ENCODE peak calls at places on chromosomes 5 and 9, in four cellular contexts. One of them, this sample, is unnamed.

GRCh38 chr5:98603456-98603855 is 170.0 kb upstream of the RGMB start:
- DNase-seq in cardiac muscle cell: no peak
- DNase-seq in colonic mucosa: no peak
- DNase-seq in aorta: no peak
- DNase-seq in this sample: no peak

GRCh38 chr5:73735032-73735734 is 109.2 kb downstream of the ARHGEF28 start:
- DNase-seq in cardiac muscle cell: peak; percentile 25
- DNase-seq in colonic mucosa: no peak
- DNase-seq in aorta: no peak
- DNase-seq in this sample: no peak

GRCh38 chr5:96780626-96781025 is 27.1 kb downstream of the ERAP1 start:
- DNase-seq in cardiac muscle cell: no peak
- DNase-seq in colonic mucosa: no peak
- DNase-seq in aorta: no peak
- DNase-seq in this sample: no peak

GRCh38 chr9:123216387-123216786 is 52.0 kb downstream of the STRBP start:
- DNase-seq in cardiac muscle cell: no peak
- DNase-seq in colonic mucosa: no peak
- DNase-seq in aorta: no peak
- DNase-seq in this sample: no peak

GRCh38 chr5:33785571-33785970 is 106.2 kb downstream of the ADAMTS12 start:
- DNase-seq in cardiac muscle cell: no peak
- DNase-seq in colonic mucosa: no peak
- DNase-seq in aorta: no peak
- DNase-seq in this sample: no peak

GRCh38 chr9:126474786-126475485 is 138.8 kb upstream of the LMX1B start:
- DNase-seq in cardiac muscle cell: no peak
- DNase-seq in colonic mucosa: no peak
- DNase-seq in aorta: no peak
- DNase-seq in this sample: no peak

GRCh38 chr9:127575875-127576778 is 36.0 kb upstream of the STXBP1 start:
- DNase-seq in cardiac muscle cell: no peak
- DNase-seq in colonic mucosa: peak; percentile 79
- DNase-seq in aorta: no peak
- DNase-seq in this sample: no peak

GRCh38 chr9:93225417-93225816 is 41.5 kb downstream of the WNK2 start:
- DNase-seq in cardiac muscle cell: no peak
- DNase-seq in colonic mucosa: no peak
- DNase-seq in aorta: no peak
- DNase-seq in this sample: no peak

GRCh38 chr9:124149992-124150391 is 107.8 kb upstream of the NEK6 start:
- DNase-seq in cardiac muscle cell: peak; percentile 58
- DNase-seq in colonic mucosa: no peak
- DNase-seq in aorta: no peak
- DNase-seq in this sample: no peak

GRCh38 chr5:59275537-59276276 is 617.8 kb downstream of the PDE4D start:
- DNase-seq in cardiac muscle cell: peak; percentile 69
- DNase-seq in colonic mucosa: peak; percentile 72
- DNase-seq in aorta: no peak
- DNase-seq in this sample: no peak

GRCh38 chr9:70262384-70262783 is 3.6 kb downstream of the SMC5 start:
- DNase-seq in cardiac muscle cell: no peak
- DNase-seq in colonic mucosa: no peak
- DNase-seq in aorta: no peak
- DNase-seq in this sample: no peak

GRCh38 chr5:132422720-132423442 is 53.4 kb downstream of the SLC22A5 start:
- DNase-seq in cardiac muscle cell: peak; percentile 55
- DNase-seq in colonic mucosa: peak; percentile 93
- DNase-seq in aorta: no peak
- DNase-seq in this sample: no peak

GRCh38 chr5:40755093-40755406 is 711 bp downstream of the TTC33 start:
- DNase-seq in cardiac muscle cell: peak; percentile 79
- DNase-seq in colonic mucosa: peak; percentile 80
- DNase-seq in aorta: no peak
- DNase-seq in this sample: peak; percentile 82

GRCh38 chr5:33129309-33129708 is 311.5 kb upstream of the TARS1 start:
- DNase-seq in cardiac muscle cell: no peak
- DNase-seq in colonic mucosa: no peak
- DNase-seq in aorta: no peak
- DNase-seq in this sample: no peak

GRCh38 chr9:127578952-127579853 is 32.9 kb upstream of the STXBP1 start:
- DNase-seq in cardiac muscle cell: no peak
- DNase-seq in colonic mucosa: peak; percentile 89
- DNase-seq in aorta: peak; percentile 98
- DNase-seq in this sample: peak; percentile 35

GRCh38 chr5:78615697-78616096 is 32.9 kb downstream of the LHFPL2 start:
- DNase-seq in cardiac muscle cell: no peak
- DNase-seq in colonic mucosa: no peak
- DNase-seq in aorta: no peak
- DNase-seq in this sample: no peak

GRCh38 chr9:106587021-106587420 is 275.9 kb upstream of the ZNF462 start:
- DNase-seq in cardiac muscle cell: no peak
- DNase-seq in colonic mucosa: no peak
- DNase-seq in aorta: no peak
- DNase-seq in this sample: no peak

GRCh38 chr9:114930063-114930812 is at the start of gene TNFSF8:
- DNase-seq in cardiac muscle cell: no peak
- DNase-seq in colonic mucosa: peak; percentile 29
- DNase-seq in aorta: no peak
- DNase-seq in this sample: peak; percentile 93

GRCh38 chr9:21336467-21336866 is 1.3 kb upstream of the KLHL9 start:
- DNase-seq in cardiac muscle cell: no peak
- DNase-seq in colonic mucosa: no peak
- DNase-seq in aorta: no peak
- DNase-seq in this sample: no peak

GRCh38 chr9:22033012-22033630 is 24.0 kb upstream of the CDKN2B start:
- DNase-seq in cardiac muscle cell: no peak
- DNase-seq in colonic mucosa: no peak
- DNase-seq in aorta: no peak
- DNase-seq in this sample: no peak

GRCh38 chr9:37919956-37920335 is 16.0 kb upstream of the SLC25A51 start:
- DNase-seq in cardiac muscle cell: no peak
- DNase-seq in colonic mucosa: no peak
- DNase-seq in aorta: no peak
- DNase-seq in this sample: no peak

GRCh38 chr9:127860260-127860659 is 5.8 kb upstream of the ENG start:
- DNase-seq in cardiac muscle cell: peak; percentile 81
- DNase-seq in colonic mucosa: no peak
- DNase-seq in aorta: no peak
- DNase-seq in this sample: no peak

GRCh38 chr5:95891499-95891898 is 69.0 kb upstream of the GLRX start:
- DNase-seq in cardiac muscle cell: no peak
- DNase-seq in colonic mucosa: no peak
- DNase-seq in aorta: no peak
- DNase-seq in this sample: no peak

GRCh38 chr9:95510610-95511231 is 6.0 kb downstream of the PTCH1 start:
- DNase-seq in cardiac muscle cell: peak; percentile 98
- DNase-seq in colonic mucosa: peak; percentile 88
- DNase-seq in aorta: peak; percentile 95
- DNase-seq in this sample: peak; percentile 66
- H3K27ac ChIP-seq in cardiac muscle cell: peak overlapping the region; percentile 95
- H3K27ac ChIP-seq in colonic mucosa: peak overlapping the region; percentile 85
- H3K27ac ChIP-seq in aorta: no peak overlapping the region
- H3K27ac ChIP-seq in this sample: peak overlapping the region; percentile 33

DNA sequence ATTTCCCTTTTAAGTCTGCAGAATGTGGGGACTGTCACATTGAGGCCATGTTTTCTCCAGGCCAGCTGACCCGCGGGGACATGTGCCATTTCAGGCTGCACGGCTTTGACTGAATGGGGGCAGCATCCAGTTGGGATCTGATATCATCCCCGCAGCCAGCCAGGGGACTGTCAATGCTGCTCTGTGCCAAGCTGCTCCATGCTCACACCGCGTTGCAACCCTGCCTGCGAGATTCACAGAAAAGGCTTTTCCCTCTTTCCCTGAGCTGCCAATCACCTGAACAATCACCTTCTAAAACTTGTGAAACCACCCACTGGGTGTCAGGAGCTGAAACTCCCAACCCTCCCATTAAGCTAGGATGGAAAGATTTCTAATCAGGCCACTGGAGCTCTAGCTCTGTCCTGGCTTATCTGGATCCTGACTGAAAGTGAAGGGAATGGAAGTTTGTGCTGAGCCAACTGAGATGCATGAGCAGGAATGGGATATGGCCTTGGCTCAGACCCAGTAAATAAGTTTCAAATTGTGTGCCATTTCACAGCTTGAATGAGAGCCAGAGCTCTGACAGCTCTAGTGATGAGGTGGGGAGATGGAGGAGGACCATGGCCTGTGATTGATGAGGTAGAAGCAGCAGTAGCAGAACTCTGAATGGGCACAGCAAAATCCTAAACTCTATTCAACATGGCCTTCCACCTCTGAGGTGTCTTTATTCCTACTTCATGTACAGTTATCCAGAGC is 34.5 kb upstream of the ZNF366 start:
- DNase-seq in cardiac muscle cell: no peak
- DNase-seq in colonic mucosa: no peak
- DNase-seq in aorta: no peak
- DNase-seq in this sample: no peak
- H3K4me3 ChIP-seq in cardiac muscle cell: no peak overlapping the region
- H3K4me3 ChIP-seq in colonic mucosa: no peak overlapping the region
- H3K4me3 ChIP-seq in aorta: no peak overlapping the region
- H3K4me3 ChIP-seq in this sample: no peak overlapping the region

DNA sequence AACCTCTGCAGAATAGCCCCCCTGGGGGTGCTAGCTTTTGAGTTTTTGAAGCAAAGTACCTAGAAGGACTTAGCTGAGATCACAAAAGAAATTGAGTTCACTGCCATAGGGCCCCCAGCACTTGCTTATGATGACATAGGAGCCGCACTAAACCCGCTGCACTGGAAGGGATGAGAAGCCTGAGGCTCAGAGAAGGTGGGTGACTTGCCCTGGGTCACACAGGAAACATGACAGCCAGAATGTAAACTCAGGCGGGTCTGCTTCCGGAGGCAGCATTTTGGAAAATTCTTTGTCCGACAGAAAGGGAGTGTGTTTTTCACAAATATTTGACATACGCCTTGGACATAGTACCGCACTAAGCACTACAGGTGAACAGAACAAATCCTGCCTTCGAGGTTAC is 8.4 kb upstream of the TOR1B start:
- DNase-seq in cardiac muscle cell: no peak
- DNase-seq in colonic mucosa: no peak
- DNase-seq in aorta: no peak
- DNase-seq in this sample: no peak
- H3K27ac ChIP-seq in cardiac muscle cell: no peak overlapping the region
- H3K27ac ChIP-seq in colonic mucosa: no peak overlapping the region
- H3K27ac ChIP-seq in aorta: no peak overlapping the region
- H3K27ac ChIP-seq in this sample: no peak overlapping the region

GRCh38 chr5:151632524-151632923 is 41.4 kb upstream of the FAT2 start:
- DNase-seq in cardiac muscle cell: no peak
- DNase-seq in colonic mucosa: no peak
- DNase-seq in aorta: no peak
- DNase-seq in this sample: no peak

GRCh38 chr5:151631941-151632340 is 40.8 kb upstream of the FAT2 start:
- DNase-seq in cardiac muscle cell: no peak
- DNase-seq in colonic mucosa: no peak
- DNase-seq in aorta: no peak
- DNase-seq in this sample: no peak

GRCh38 chr5:151633892-151634291 is 42.8 kb upstream of the FAT2 start:
- DNase-seq in cardiac muscle cell: no peak
- DNase-seq in colonic mucosa: no peak
- DNase-seq in aorta: no peak
- DNase-seq in this sample: no peak

GRCh38 chr5:151630088-151630487 is 39.0 kb upstream of the FAT2 start:
- DNase-seq in cardiac muscle cell: no peak
- DNase-seq in colonic mucosa: no peak
- DNase-seq in aorta: no peak
- DNase-seq in this sample: no peak

GRCh38 chr5:151632941-151633340 is 41.8 kb upstream of the FAT2 start:
- DNase-seq in cardiac muscle cell: no peak
- DNase-seq in colonic mucosa: no peak
- DNase-seq in aorta: no peak
- DNase-seq in this sample: no peak
- H3K4me3 ChIP-seq in cardiac muscle cell: no peak overlapping the region
- H3K4me3 ChIP-seq in colonic mucosa: no peak overlapping the region
- H3K4me3 ChIP-seq in aorta: no peak overlapping the region
- H3K4me3 ChIP-seq in this sample: no peak overlapping the region

DNA sequence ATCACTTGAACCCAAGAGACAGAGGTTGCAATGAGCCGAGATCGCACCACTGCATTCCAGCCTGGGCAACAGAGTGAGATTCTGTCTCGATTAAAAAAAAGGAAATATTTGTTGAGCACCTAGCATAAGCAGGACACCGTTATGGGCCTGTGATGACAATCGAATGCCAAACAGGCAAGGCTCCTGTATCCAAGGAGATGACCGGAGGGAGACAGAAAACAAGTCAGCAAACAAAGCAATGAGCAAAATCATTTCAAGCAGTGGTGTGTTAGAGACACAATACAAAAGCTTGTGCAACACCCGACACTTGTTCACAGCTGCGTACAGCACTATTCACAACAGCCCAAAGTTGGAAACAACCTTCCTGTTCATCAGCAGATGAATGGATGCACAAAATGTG is 87.1 kb upstream of the CPEB4 start:
- DNase-seq in cardiac muscle cell: no peak
- DNase-seq in colonic mucosa: no peak
- DNase-seq in aorta: no peak
- DNase-seq in this sample: no peak
- H3K27ac ChIP-seq in cardiac muscle cell: no peak overlapping the region
- H3K27ac ChIP-seq in colonic mucosa: no peak overlapping the region
- H3K27ac ChIP-seq in aorta: no peak overlapping the region
- H3K27ac ChIP-seq in this sample: no peak overlapping the region

This sample was measured in CD4-positive, CD25-positive, alpha-beta regulatory T cell.